ENCODE peak calls at places on chromosomes 5 and 9, in four cellular contexts. K, O, G and V are unnamed samples.

GRCh38 chr9:35313911-35314310 is 152.1 kb downstream of the UNC13B start:
- DNase-seq in O (peak), G (no peak), K (no peak), V (no peak)

GRCh38 chr9:134670042-134670525 is 28.5 kb downstream of the COL5A1 start:
- DNase-seq in G (no peak), O (peak), K (no peak), V (no peak)

GRCh38 chr5:76608833-76609232 is 14.4 kb downstream of the F2RL2 start:
- DNase-seq in K (no peak), O (peak), G (no peak), V (no peak)

GRCh38 chr9:68991457-68991856 is 22.5 kb downstream of the PRKACG start:
- DNase-seq in K (no peak), G (no peak), O (no peak), V (no peak)

GRCh38 chr9:107481035-107481434 is 8.5 kb downstream of the KLF4 start:
- DNase-seq in K (no peak), G (no peak), O (no peak), V (no peak)

GRCh38 chr5:158777647-158778368 is 321.9 kb downstream of the EBF1 start:
- DNase-seq in O (no peak), G (no peak), K (no peak), V (no peak)

GRCh38 chr9:95505676-95506437 is 10.9 kb downstream of the PTCH1 start:
- DNase-seq in K (peak), O (peak), G (peak), V (peak)

GRCh38 chr5:179313849-179314521 is 31.3 kb downstream of the ADAMTS2 start:
- DNase-seq in K (no peak), O (peak), G (no peak), V (no peak)

GRCh38 chr5:82319977-82320376 is 41.8 kb upstream of the RPS23 start:
- DNase-seq in O (no peak), K (no peak), G (no peak), V (no peak)

GRCh38 chr9:128683340-128684064 is 5.5 kb upstream of the SET start:
- DNase-seq in K (peak), O (peak), G (peak), V (peak)

GRCh38 chr9:26753971-26754370 is 138.6 kb downstream of the CAAP1 start:
- DNase-seq in K (no peak), O (no peak), G (no peak), V (no peak)

GRCh38 chr9:85212209-85212608 is 529.5 kb downstream of the AGTPBP1 start:
- DNase-seq in G (no peak), O (no peak), K (no peak), V (no peak)

GRCh38 chr9:112531666-112532282 is 45.1 kb downstream of the KIAA1958 start:
- DNase-seq in O (peak), K (no peak), G (no peak), V (no peak)

GRCh38 chr9:16794871-16795639 is 75.4 kb downstream of the BNC2 start:
- DNase-seq in G (no peak), O (peak), K (no peak), V (no peak)

GRCh38 chr9:81724242-81724889 is 35.0 kb upstream of the TLE1 start:
- DNase-seq in O (peak), K (no peak), G (no peak), V (no peak)

GRCh38 chr5:16866795-16867584 is 69.1 kb downstream of the MYO10 start:
- DNase-seq in G (peak), K (peak), O (peak), V (peak)

GRCh38 chr9:114910541-114910940 is 19.9 kb downstream of the TNFSF8 start:
- DNase-seq in O (no peak), G (no peak), K (no peak), V (no peak)

GRCh38 chr9:89923174-89923573 is 318.4 kb downstream of the GADD45G start:
- DNase-seq in O (no peak), G (no peak), K (no peak), V (no peak)
- H4K91ac ChIP-seq in O (no peak), G (no peak), K (no peak), V (no peak)

DNA sequence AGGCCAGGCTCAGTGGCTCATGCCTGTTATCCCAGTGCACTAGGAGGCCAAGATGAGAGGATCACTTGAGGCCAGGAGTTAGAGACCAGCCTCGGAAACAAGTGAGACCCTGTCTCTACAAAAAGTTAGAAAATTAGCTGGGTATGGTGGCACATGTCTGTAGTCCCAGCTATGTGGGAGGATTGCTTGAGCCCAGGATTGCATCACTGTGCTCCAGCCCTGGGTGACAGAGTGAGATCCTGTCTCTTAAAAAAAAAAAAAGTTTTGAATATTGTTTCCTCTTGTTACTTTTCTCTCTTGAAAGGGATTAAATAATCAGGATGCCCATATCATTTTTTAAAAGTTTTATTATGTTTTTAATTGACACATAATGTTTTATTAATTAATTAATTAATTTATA is 7.6 kb downstream of the ARHGEF37 start:
- DNase-seq in G (no peak), O (no peak), K (no peak), V (no peak)
- H4K91ac ChIP-seq in G (no peak), O (no peak), K (no peak), V (no peak)

GRCh38 chr5:173777149-173777548 is 111.0 kb upstream of the CPEB4 start:
- DNase-seq in K (no peak), O (no peak), G (no peak), V (no peak)

GRCh38 chr5:173780356-173781234 is 107.6 kb upstream of the CPEB4 start:
- DNase-seq in K (no peak), O (no peak), G (no peak), V (no peak)

GRCh38 chr5:173777669-173778068 is 110.5 kb upstream of the CPEB4 start:
- DNase-seq in K (no peak), O (no peak), G (no peak), V (no peak)

GRCh38 chr5:173778152-173778782 is 109.9 kb upstream of the CPEB4 start:
- DNase-seq in G (no peak), O (no peak), K (no peak), V (no peak)

DNA sequence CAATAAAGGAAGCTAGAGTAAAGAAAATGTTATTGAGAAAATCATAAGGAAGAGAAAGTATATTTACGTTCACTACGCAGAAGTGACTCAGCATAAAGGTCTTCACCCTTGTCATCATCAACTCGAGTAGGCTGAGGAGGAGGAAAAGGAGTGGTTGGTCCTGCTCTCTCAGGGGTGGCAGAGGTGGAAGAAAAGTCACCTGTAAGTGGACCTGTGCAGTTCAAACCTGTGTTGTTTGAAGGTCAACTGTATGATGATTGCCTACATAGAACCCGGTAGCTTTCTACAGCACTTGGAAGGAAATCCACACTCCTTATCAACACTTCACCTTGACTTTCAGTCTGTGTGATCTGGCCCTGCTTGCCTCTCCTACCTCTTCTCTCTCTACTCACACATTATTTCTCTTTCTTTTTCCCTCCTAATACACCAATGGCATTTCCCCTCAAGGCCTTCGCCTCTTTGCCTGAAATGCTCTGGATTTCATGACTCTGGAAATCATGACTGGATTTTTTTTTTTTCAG is 109.3 kb upstream of the CPEB4 start:
- DNase-seq in K (no peak), G (no peak), O (peak), V (no peak)
- H4K91ac ChIP-seq in K (no peak), G (no peak), O (peak), V (no peak)

DNA sequence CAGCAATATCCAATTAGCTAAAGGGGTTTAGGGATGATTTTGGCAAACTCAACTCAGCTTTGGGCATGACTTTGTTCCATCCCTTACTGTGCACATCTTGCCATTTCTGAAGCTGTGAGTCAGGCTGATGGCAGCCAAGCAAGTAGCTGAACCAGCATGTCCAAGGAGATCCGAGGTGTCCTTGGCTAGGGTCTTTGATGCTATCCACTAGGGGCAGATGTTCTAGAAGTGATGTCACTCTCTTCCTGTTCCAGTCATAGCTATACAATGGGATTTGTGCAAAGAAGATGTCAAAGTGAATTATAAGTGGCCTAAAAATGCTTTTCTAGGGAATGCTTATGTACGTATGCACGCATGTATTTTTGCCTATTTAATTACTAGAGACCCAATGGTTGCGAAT is 160.8 kb upstream of the PAPPA start:
- DNase-seq in G (no peak), O (peak), K (no peak), V (no peak)
- H4K91ac ChIP-seq in G (no peak), O (peak), K (no peak), V (no peak)

GRCh38 chr5:71783891-71784290 is 64.8 kb downstream of the CARTPT start:
- DNase-seq in O (no peak), K (no peak), G (no peak), V (no peak)
- H4K91ac ChIP-seq in O (no peak), K (no peak), G (no peak), V (no peak)

GRCh38 chr9:83474631-83475030 is 63.6 kb downstream of the FRMD3 start:
- DNase-seq in K (no peak), O (no peak), G (no peak), V (no peak)

GRCh38 chr9:83471223-83471622 is 67.0 kb downstream of the FRMD3 start:
- DNase-seq in O (no peak), G (no peak), K (no peak), V (no peak)

GRCh38 chr9:83472221-83472665 is 66.0 kb downstream of the FRMD3 start:
- DNase-seq in G (no peak), O (peak), K (no peak), V (no peak)

GRCh38 chr9:83473488-83473971 is 64.7 kb downstream of the FRMD3 start:
- DNase-seq in K (no peak), O (no peak), G (no peak), V (no peak)

DNA sequence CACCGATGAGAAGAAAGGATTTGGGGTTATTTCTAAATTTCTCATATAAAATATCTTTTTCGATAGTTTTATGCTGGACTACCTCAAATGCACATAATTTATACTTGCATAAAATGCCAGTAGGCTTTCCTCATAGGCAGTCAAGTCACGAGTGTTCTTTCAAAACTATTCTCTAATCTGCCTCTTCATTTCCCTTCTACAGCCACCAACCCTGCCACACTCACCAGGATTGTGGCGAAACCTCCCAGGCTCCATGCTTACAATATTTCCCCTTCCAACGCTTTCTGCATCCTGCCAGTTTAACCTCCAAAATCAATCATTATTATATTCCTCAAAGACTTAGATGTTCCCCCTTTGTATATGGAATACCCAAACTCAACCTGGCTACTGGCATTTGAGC is 65.4 kb downstream of the FRMD3 start:
- DNase-seq in O (no peak), K (no peak), G (no peak), V (no peak)
- H4K91ac ChIP-seq in O (no peak), K (no peak), G (no peak), V (no peak)

GRCh38 chr9:88960632-88961031 is 30.6 kb upstream of the S1PR3 start:
- DNase-seq in G (no peak), O (no peak), K (no peak), V (no peak)
- H4K91ac ChIP-seq in G (no peak), O (no peak), K (no peak), V (no peak)

GRCh38 chr9:14993061-14993800 is 83.0 kb upstream of the FREM1 start:
- DNase-seq in G (peak), O (peak), K (peak), V (peak)
- H4K91ac ChIP-seq in G (no peak), O (no peak), K (no peak), V (no peak)

GRCh38 chr5:73887688-73888087 is 261.7 kb downstream of the ARHGEF28 start:
- DNase-seq in O (no peak), K (no peak), G (no peak), V (no peak)

GRCh38 chr5:73883646-73884045 is 257.6 kb downstream of the ARHGEF28 start:
- DNase-seq in O (no peak), G (no peak), K (no peak), V (no peak)
- H4K91ac ChIP-seq in O (no peak), G (no peak), K (no peak), V (no peak)

GRCh38 chr5:168313596-168314204 is 22.3 kb downstream of the WWC1 start:
- DNase-seq in G (no peak), K (no peak), O (no peak), V (no peak)
- H4K91ac ChIP-seq in G (no peak), K (no peak), O (peak), V (no peak)